ENCODE peak calls at places on chromosomes 4 and X, in seven cellular contexts. One of them, this sample, is unnamed.

GRCh38 chr4:55545133-55545532 is 1.6 kb downstream of the CLOCK start:
- DNase-seq in iris pigment epithelial cell: peak
- DNase-seq in SW480: peak
- DNase-seq in HTR-8/SVneo: no peak
- DNase-seq in stimulated activated CD4-positive, alpha-beta T cell treated with anti-CD3 and anti-CD28 coated beads, Interleukin-15, amount 100 ng/mL, for 24 hours: no peak
- DNase-seq in EH: peak
- DNase-seq in transverse colon: no peak
- DNase-seq in this sample: no peak

GRCh38 chrX:7102119-7102518 is 45.4 kb upstream of the STS start:
- DNase-seq in iris pigment epithelial cell: no peak
- DNase-seq in SW480: no peak
- DNase-seq in HTR-8/SVneo: no peak
- DNase-seq in stimulated activated CD4-positive, alpha-beta T cell treated with anti-CD3 and anti-CD28 coated beads, Interleukin-15, amount 100 ng/mL, for 24 hours: no peak
- DNase-seq in EH: no peak
- DNase-seq in transverse colon: no peak
- DNase-seq in this sample: no peak

GRCh38 chrX:30483996-30484395 is 93.6 kb downstream of the TASL start:
- DNase-seq in iris pigment epithelial cell: no peak
- DNase-seq in SW480: no peak
- DNase-seq in HTR-8/SVneo: no peak
- DNase-seq in stimulated activated CD4-positive, alpha-beta T cell treated with anti-CD3 and anti-CD28 coated beads, Interleukin-15, amount 100 ng/mL, for 24 hours: no peak
- DNase-seq in EH: no peak
- DNase-seq in transverse colon: no peak
- DNase-seq in this sample: no peak

GRCh38 chrX:149799095-149799721 is 17.5 kb downstream of the MAGEA9 start:
- DNase-seq in iris pigment epithelial cell: no peak
- DNase-seq in SW480: no peak
- DNase-seq in HTR-8/SVneo: no peak
- DNase-seq in stimulated activated CD4-positive, alpha-beta T cell treated with anti-CD3 and anti-CD28 coated beads, Interleukin-15, amount 100 ng/mL, for 24 hours: no peak
- DNase-seq in EH: no peak
- DNase-seq in transverse colon: no peak
- DNase-seq in this sample: no peak

GRCh38 chrX:3345281-3346081 is 971 bp downstream of the MXRA5 start:
- DNase-seq in iris pigment epithelial cell: peak
- DNase-seq in SW480: no peak
- DNase-seq in HTR-8/SVneo: peak
- DNase-seq in stimulated activated CD4-positive, alpha-beta T cell treated with anti-CD3 and anti-CD28 coated beads, Interleukin-15, amount 100 ng/mL, for 24 hours: no peak
- DNase-seq in EH: peak
- DNase-seq in transverse colon: no peak
- DNase-seq in this sample: no peak

GRCh38 chr4:132709024-132709423 is 440.1 kb upstream of the PCDH10 start:
- DNase-seq in iris pigment epithelial cell: peak
- DNase-seq in SW480: no peak
- DNase-seq in HTR-8/SVneo: no peak
- DNase-seq in stimulated activated CD4-positive, alpha-beta T cell treated with anti-CD3 and anti-CD28 coated beads, Interleukin-15, amount 100 ng/mL, for 24 hours: no peak
- DNase-seq in EH: no peak
- DNase-seq in transverse colon: no peak
- DNase-seq in this sample: no peak

GRCh38 chrX:28659269-28659668 is 72.0 kb downstream of the IL1RAPL1 start:
- DNase-seq in iris pigment epithelial cell: no peak
- DNase-seq in SW480: no peak
- DNase-seq in HTR-8/SVneo: no peak
- DNase-seq in stimulated activated CD4-positive, alpha-beta T cell treated with anti-CD3 and anti-CD28 coated beads, Interleukin-15, amount 100 ng/mL, for 24 hours: peak
- DNase-seq in EH: no peak
- DNase-seq in transverse colon: no peak
- DNase-seq in this sample: peak

GRCh38 chr4:138953962-138954371 is 61.6 kb upstream of the NOCT start:
- DNase-seq in iris pigment epithelial cell: peak
- DNase-seq in SW480: no peak
- DNase-seq in HTR-8/SVneo: peak
- DNase-seq in stimulated activated CD4-positive, alpha-beta T cell treated with anti-CD3 and anti-CD28 coated beads, Interleukin-15, amount 100 ng/mL, for 24 hours: no peak
- DNase-seq in EH: peak
- DNase-seq in transverse colon: no peak
- DNase-seq in this sample: no peak

GRCh38 chr4:6633091-6633906 is 7.2 kb upstream of the MRFAP1 start:
- DNase-seq in iris pigment epithelial cell: peak
- DNase-seq in SW480: peak
- DNase-seq in HTR-8/SVneo: no peak
- DNase-seq in stimulated activated CD4-positive, alpha-beta T cell treated with anti-CD3 and anti-CD28 coated beads, Interleukin-15, amount 100 ng/mL, for 24 hours: no peak
- DNase-seq in EH: peak
- DNase-seq in transverse colon: no peak
- DNase-seq in this sample: no peak

GRCh38 chr4:10114607-10115006 is 2.0 kb downstream of the WDR1 start:
- DNase-seq in iris pigment epithelial cell: no peak
- DNase-seq in SW480: no peak
- DNase-seq in HTR-8/SVneo: no peak
- DNase-seq in stimulated activated CD4-positive, alpha-beta T cell treated with anti-CD3 and anti-CD28 coated beads, Interleukin-15, amount 100 ng/mL, for 24 hours: no peak
- DNase-seq in EH: no peak
- DNase-seq in transverse colon: no peak
- DNase-seq in this sample: no peak

GRCh38 chr4:176274441-176274840 is 5.4 kb upstream of the ASB5 start:
- DNase-seq in iris pigment epithelial cell: no peak
- DNase-seq in SW480: peak
- DNase-seq in HTR-8/SVneo: no peak
- DNase-seq in stimulated activated CD4-positive, alpha-beta T cell treated with anti-CD3 and anti-CD28 coated beads, Interleukin-15, amount 100 ng/mL, for 24 hours: no peak
- DNase-seq in EH: peak
- DNase-seq in transverse colon: no peak
- DNase-seq in this sample: no peak

GRCh38 chr4:54783402-54784110 is 125.8 kb downstream of the KIT start:
- DNase-seq in iris pigment epithelial cell: no peak
- DNase-seq in SW480: no peak
- DNase-seq in HTR-8/SVneo: no peak
- DNase-seq in stimulated activated CD4-positive, alpha-beta T cell treated with anti-CD3 and anti-CD28 coated beads, Interleukin-15, amount 100 ng/mL, for 24 hours: no peak
- DNase-seq in EH: peak
- DNase-seq in transverse colon: no peak
- DNase-seq in this sample: no peak

GRCh38 chrX:78327370-78328048 is at the start of gene CYSLTR1:
- DNase-seq in iris pigment epithelial cell: no peak
- DNase-seq in SW480: no peak
- DNase-seq in HTR-8/SVneo: no peak
- DNase-seq in stimulated activated CD4-positive, alpha-beta T cell treated with anti-CD3 and anti-CD28 coated beads, Interleukin-15, amount 100 ng/mL, for 24 hours: no peak
- DNase-seq in EH: no peak
- DNase-seq in transverse colon: no peak
- DNase-seq in this sample: no peak

GRCh38 chr4:27084685-27085356 is 224.2 kb downstream of the STIM2 start:
- DNase-seq in iris pigment epithelial cell: peak
- DNase-seq in SW480: peak
- DNase-seq in HTR-8/SVneo: no peak
- DNase-seq in stimulated activated CD4-positive, alpha-beta T cell treated with anti-CD3 and anti-CD28 coated beads, Interleukin-15, amount 100 ng/mL, for 24 hours: peak
- DNase-seq in EH: peak
- DNase-seq in transverse colon: peak
- DNase-seq in this sample: peak

GRCh38 chr4:184061582-184061981 is 156.1 kb downstream of the ENPP6 start:
- DNase-seq in iris pigment epithelial cell: no peak
- DNase-seq in SW480: no peak
- DNase-seq in HTR-8/SVneo: no peak
- DNase-seq in stimulated activated CD4-positive, alpha-beta T cell treated with anti-CD3 and anti-CD28 coated beads, Interleukin-15, amount 100 ng/mL, for 24 hours: no peak
- DNase-seq in EH: no peak
- DNase-seq in transverse colon: no peak
- DNase-seq in this sample: no peak

GRCh38 chr4:105895324-105895608 is at the start of gene NPNT:
- DNase-seq in iris pigment epithelial cell: no peak
- DNase-seq in SW480: peak
- DNase-seq in HTR-8/SVneo: no peak
- DNase-seq in stimulated activated CD4-positive, alpha-beta T cell treated with anti-CD3 and anti-CD28 coated beads, Interleukin-15, amount 100 ng/mL, for 24 hours: peak
- DNase-seq in EH: no peak
- DNase-seq in transverse colon: peak
- DNase-seq in this sample: no peak

This sample was measured in stimulated activated CD8-positive, alpha-beta memory T cell treated with anti-CD3 and anti-CD28 coated beads, Interleukin-4, amount 100 ng/mL, for 48 hours.